ENCODE peak calls at places on chromosomes 11 and 22, in seven cellular contexts. One of them, this sample, is unnamed.

GRCh38 chr22:50673231-50674126 is 856 bp downstream of the SHANK3 start:
- DNase-seq in right atrium auricular region: peak
- DNase-seq in neural crest cell: no peak
- DNase-seq in ELF-1: no peak
- DNase-seq in GM18507: no peak
- DNase-seq in astrocyte of the hippocampus: no peak
- DNase-seq in stomach: no peak
- DNase-seq in this sample: no peak

GRCh38 chr11:131198161-131198560 is 172.3 kb upstream of the NTM start:
- DNase-seq in right atrium auricular region: no peak
- DNase-seq in neural crest cell: no peak
- DNase-seq in ELF-1: no peak
- DNase-seq in GM18507: no peak
- DNase-seq in astrocyte of the hippocampus: no peak
- DNase-seq in stomach: no peak
- DNase-seq in this sample: no peak

GRCh38 chr22:18024276-18024939 is at the start of gene MICAL3:
- DNase-seq in right atrium auricular region: no peak
- DNase-seq in neural crest cell: peak
- DNase-seq in ELF-1: peak
- DNase-seq in GM18507: peak
- DNase-seq in astrocyte of the hippocampus: peak
- DNase-seq in stomach: peak
- DNase-seq in this sample: peak

GRCh38 chr11:6638437-6638836 is 17.2 kb downstream of the DCHS1 start:
- DNase-seq in right atrium auricular region: no peak
- DNase-seq in neural crest cell: no peak
- DNase-seq in ELF-1: no peak
- DNase-seq in GM18507: no peak
- DNase-seq in astrocyte of the hippocampus: no peak
- DNase-seq in stomach: no peak
- DNase-seq in this sample: no peak

GRCh38 chr11:68897441-68897840 is 6.2 kb downstream of the MRPL21 start:
- DNase-seq in right atrium auricular region: no peak
- DNase-seq in neural crest cell: no peak
- DNase-seq in ELF-1: no peak
- DNase-seq in GM18507: no peak
- DNase-seq in astrocyte of the hippocampus: no peak
- DNase-seq in stomach: no peak
- DNase-seq in this sample: no peak

GRCh38 chr11:44825058-44825795 is 98.5 kb downstream of the TSPAN18 start:
- DNase-seq in right atrium auricular region: no peak
- DNase-seq in neural crest cell: no peak
- DNase-seq in ELF-1: peak
- DNase-seq in GM18507: no peak
- DNase-seq in astrocyte of the hippocampus: no peak
- DNase-seq in stomach: no peak
- DNase-seq in this sample: no peak

GRCh38 chr22:23815781-23816551 is 22.8 kb downstream of the DERL3 start:
- DNase-seq in right atrium auricular region: no peak
- DNase-seq in neural crest cell: no peak
- DNase-seq in ELF-1: peak
- DNase-seq in GM18507: no peak
- DNase-seq in astrocyte of the hippocampus: no peak
- DNase-seq in stomach: no peak
- DNase-seq in this sample: peak

GRCh38 chr11:68043349-68044144 is 4.7 kb downstream of the TCIRG1 start:
- DNase-seq in right atrium auricular region: no peak
- DNase-seq in neural crest cell: no peak
- DNase-seq in ELF-1: peak
- DNase-seq in GM18507: no peak
- DNase-seq in astrocyte of the hippocampus: no peak
- DNase-seq in stomach: no peak
- DNase-seq in this sample: peak

GRCh38 chr11:133123371-133123770 is 408.9 kb downstream of the OPCML start:
- DNase-seq in right atrium auricular region: no peak
- DNase-seq in neural crest cell: no peak
- DNase-seq in ELF-1: no peak
- DNase-seq in GM18507: no peak
- DNase-seq in astrocyte of the hippocampus: no peak
- DNase-seq in stomach: no peak
- DNase-seq in this sample: no peak

GRCh38 chr11:35662061-35662648 is 420 bp upstream of the TRIM44 start:
- DNase-seq in right atrium auricular region: no peak
- DNase-seq in neural crest cell: no peak
- DNase-seq in ELF-1: no peak
- DNase-seq in GM18507: no peak
- DNase-seq in astrocyte of the hippocampus: no peak
- DNase-seq in stomach: no peak
- DNase-seq in this sample: no peak

GRCh38 chr22:39646614-39647210 is 76.2 kb downstream of the CACNA1I start:
- DNase-seq in right atrium auricular region: no peak
- DNase-seq in neural crest cell: no peak
- DNase-seq in ELF-1: no peak
- DNase-seq in GM18507: no peak
- DNase-seq in astrocyte of the hippocampus: no peak
- DNase-seq in stomach: no peak
- DNase-seq in this sample: no peak

GRCh38 chr11:46668480-46669085 is 31.8 kb downstream of the ARHGAP1 start:
- DNase-seq in right atrium auricular region: no peak
- DNase-seq in neural crest cell: no peak
- DNase-seq in ELF-1: no peak
- DNase-seq in GM18507: no peak
- DNase-seq in astrocyte of the hippocampus: no peak
- DNase-seq in stomach: no peak
- DNase-seq in this sample: no peak

GRCh38 chr11:43397251-43397650 is 38.5 kb downstream of the TTC17 start:
- DNase-seq in right atrium auricular region: no peak
- DNase-seq in neural crest cell: no peak
- DNase-seq in ELF-1: no peak
- DNase-seq in GM18507: no peak
- DNase-seq in astrocyte of the hippocampus: no peak
- DNase-seq in stomach: no peak
- DNase-seq in this sample: no peak

GRCh38 chr11:65290448-65291165 is 24.1 kb upstream of the CDC42EP2 start:
- DNase-seq in right atrium auricular region: peak
- DNase-seq in neural crest cell: no peak
- DNase-seq in ELF-1: no peak
- DNase-seq in GM18507: no peak
- DNase-seq in astrocyte of the hippocampus: peak
- DNase-seq in stomach: peak
- DNase-seq in this sample: peak

GRCh38 chr11:113373981-113374560 is 13.5 kb upstream of the ANKK1 start:
- DNase-seq in right atrium auricular region: no peak
- DNase-seq in neural crest cell: no peak
- DNase-seq in ELF-1: no peak
- DNase-seq in GM18507: no peak
- DNase-seq in astrocyte of the hippocampus: no peak
- DNase-seq in stomach: no peak
- DNase-seq in this sample: no peak

GRCh38 chr11:82927264-82927880 is 25.8 kb downstream of the DDIAS start:
- DNase-seq in right atrium auricular region: no peak
- DNase-seq in neural crest cell: no peak
- DNase-seq in ELF-1: no peak
- DNase-seq in GM18507: peak
- DNase-seq in astrocyte of the hippocampus: peak
- DNase-seq in stomach: no peak
- DNase-seq in this sample: no peak

GRCh38 chr11:120096756-120097191 is 41.1 kb downstream of the TRIM29 start:
- DNase-seq in right atrium auricular region: no peak
- DNase-seq in neural crest cell: no peak
- DNase-seq in ELF-1: peak
- DNase-seq in GM18507: no peak
- DNase-seq in astrocyte of the hippocampus: no peak
- DNase-seq in stomach: no peak
- DNase-seq in this sample: no peak

GRCh38 chr11:1744137-1744878 is 6.1 kb downstream of the IFITM10 start:
- DNase-seq in right atrium auricular region: no peak
- DNase-seq in neural crest cell: no peak
- DNase-seq in ELF-1: no peak
- DNase-seq in GM18507: no peak
- DNase-seq in astrocyte of the hippocampus: no peak
- DNase-seq in stomach: no peak
- DNase-seq in this sample: peak

GRCh38 chr11:61796127-61796526 is 3.4 kb downstream of the FEN1 start:
- DNase-seq in right atrium auricular region: no peak
- DNase-seq in neural crest cell: no peak
- DNase-seq in ELF-1: no peak
- DNase-seq in GM18507: no peak
- DNase-seq in astrocyte of the hippocampus: no peak
- DNase-seq in stomach: no peak
- DNase-seq in this sample: no peak

GRCh38 chr11:47967577-47968230 is 12.7 kb upstream of the PTPRJ start:
- DNase-seq in right atrium auricular region: no peak
- DNase-seq in neural crest cell: no peak
- DNase-seq in ELF-1: peak
- DNase-seq in GM18507: no peak
- DNase-seq in astrocyte of the hippocampus: peak
- DNase-seq in stomach: no peak
- DNase-seq in this sample: no peak

GRCh38 chr11:64864473-64865285 is 13.7 kb downstream of the EHD1 start:
- DNase-seq in right atrium auricular region: peak
- DNase-seq in neural crest cell: no peak
- DNase-seq in ELF-1: peak
- DNase-seq in GM18507: no peak
- DNase-seq in astrocyte of the hippocampus: peak
- DNase-seq in stomach: no peak
- DNase-seq in this sample: peak

GRCh38 chr22:44074286-44074984 is 50.3 kb downstream of the PARVB start:
- DNase-seq in right atrium auricular region: no peak
- DNase-seq in neural crest cell: no peak
- DNase-seq in ELF-1: no peak
- DNase-seq in GM18507: no peak
- DNase-seq in astrocyte of the hippocampus: no peak
- DNase-seq in stomach: no peak
- DNase-seq in this sample: no peak

GRCh38 chr22:21816787-21817496 is 50.5 kb downstream of the MAPK1 start:
- DNase-seq in right atrium auricular region: no peak
- DNase-seq in neural crest cell: no peak
- DNase-seq in ELF-1: no peak
- DNase-seq in GM18507: peak
- DNase-seq in astrocyte of the hippocampus: peak
- DNase-seq in stomach: no peak
- DNase-seq in this sample: no peak

GRCh38 chr11:121372028-121372427 is 79.5 kb downstream of the SC5D start:
- DNase-seq in right atrium auricular region: no peak
- DNase-seq in neural crest cell: no peak
- DNase-seq in ELF-1: no peak
- DNase-seq in GM18507: no peak
- DNase-seq in astrocyte of the hippocampus: no peak
- DNase-seq in stomach: no peak
- DNase-seq in this sample: no peak

GRCh38 chr11:68959465-68960298 is 21.1 kb downstream of the MRGPRD start:
- DNase-seq in right atrium auricular region: no peak
- DNase-seq in neural crest cell: no peak
- DNase-seq in ELF-1: no peak
- DNase-seq in GM18507: no peak
- DNase-seq in astrocyte of the hippocampus: no peak
- DNase-seq in stomach: no peak
- DNase-seq in this sample: no peak

GRCh38 chr11:36928621-36929020 is 330.6 kb upstream of the RAG2 start:
- DNase-seq in right atrium auricular region: no peak
- DNase-seq in neural crest cell: no peak
- DNase-seq in ELF-1: no peak
- DNase-seq in GM18507: no peak
- DNase-seq in astrocyte of the hippocampus: no peak
- DNase-seq in stomach: no peak
- DNase-seq in this sample: no peak

This sample was measured in psoas muscle.